ENCODE peak calls at places on chromosome 10, in ten cellular contexts. Q is CD8-positive, alpha-beta T cell; H is HCT116; L is dorsolateral prefrontal cortex; R is astrocyte; N is ovary; Z is A673; M is transverse colon; E is cardiac muscle cell; B is suprapubic skin. G is an unnamed sample. For H3K27me3, the result is how much of the 10 kb centered on the place peaks cover.

GRCh38 chr10:60299961-60300883 is 89.5 kb downstream of the ANK3 start:
- DNase-seq in M (no peak), R (peak), Q (no peak), E (peak), Z (no peak), H (no peak), B (no peak), L (no peak), N (no peak), G (no peak)

GRCh38 chr10:124349993-124350280 is 68.8 kb downstream of the OAT start:
- DNase-seq in N (no peak), B (no peak), Q (no peak), R (no peak), M (no peak), H (no peak), Z (no peak), L (no peak), E (no peak), G (no peak)

GRCh38 chr10:93904901-93905300 is 11.1 kb downstream of the SLC35G1 start:
- DNase-seq in B (no peak), E (no peak), H (no peak), R (no peak), M (no peak), Z (no peak), Q (no peak), N (no peak), L (no peak), G (no peak)

GRCh38 chr10:15879663-15880062 is 19.4 kb upstream of the MINDY3 start:
- DNase-seq in N (no peak), R (no peak), E (no peak), M (no peak), Q (no peak), B (no peak), L (no peak), Z (peak), H (no peak), G (no peak)

GRCh38 chr10:23157239-23157661 is 34.9 kb upstream of the PTF1A start:
- DNase-seq in E (no peak), Q (no peak), M (no peak), N (no peak), Z (no peak), H (no peak), L (no peak), R (no peak), B (no peak), G (no peak)

GRCh38 chr10:34010891-34011290 is 676.4 kb upstream of the NRP1 start:
- DNase-seq in E (peak), Z (no peak), N (no peak), B (no peak), H (no peak), L (no peak), R (peak), M (no peak), Q (no peak), G (no peak)

GRCh38 chr10:51895209-51895608 is 195.8 kb upstream of the CSTF2T start:
- DNase-seq in B (peak), Z (no peak), N (peak), L (no peak), E (peak), M (no peak), H (no peak), R (peak), Q (no peak), G (no peak)

GRCh38 chr10:49271346-49271745 is 27.6 kb upstream of the C10orf71 start:
- DNase-seq in Z (no peak), Q (no peak), L (no peak), E (no peak), H (no peak), N (no peak), M (no peak), B (no peak), R (no peak), G (no peak)

GRCh38 chr10:52759154-52759553 is 13.4 kb downstream of the MBL2 start:
- DNase-seq in M (no peak), L (no peak), N (no peak), R (no peak), Q (no peak), B (no peak), H (no peak), Z (no peak), E (peak), G (no peak)

GRCh38 chr10:5545778-5546710 is 21.3 kb downstream of the CALML3 start:
- DNase-seq in R (peak), Z (no peak), H (no peak), N (no peak), B (peak), L (no peak), M (peak), Q (no peak), E (peak), G (no peak)

GRCh38 chr10:86657396-86658011 is 3.2 kb downstream of the OPN4 start:
- DNase-seq in N (no peak), B (peak), R (no peak), H (no peak), Q (no peak), E (no peak), L (no peak), Z (no peak), M (peak), G (no peak)

GRCh38 chr10:129758180-129758579 is 205.9 kb downstream of the EBF3 start:
- DNase-seq in B (no peak), L (peak), E (no peak), N (no peak), Q (no peak), R (no peak), Z (no peak), M (no peak), H (no peak), G (no peak)

GRCh38 chr10:53223846-53224245 is 451.3 kb upstream of the MBL2 start:
- DNase-seq in R (no peak), N (no peak), H (no peak), Q (no peak), E (no peak), L (no peak), Z (peak), B (no peak), M (no peak), G (no peak)

DNA sequence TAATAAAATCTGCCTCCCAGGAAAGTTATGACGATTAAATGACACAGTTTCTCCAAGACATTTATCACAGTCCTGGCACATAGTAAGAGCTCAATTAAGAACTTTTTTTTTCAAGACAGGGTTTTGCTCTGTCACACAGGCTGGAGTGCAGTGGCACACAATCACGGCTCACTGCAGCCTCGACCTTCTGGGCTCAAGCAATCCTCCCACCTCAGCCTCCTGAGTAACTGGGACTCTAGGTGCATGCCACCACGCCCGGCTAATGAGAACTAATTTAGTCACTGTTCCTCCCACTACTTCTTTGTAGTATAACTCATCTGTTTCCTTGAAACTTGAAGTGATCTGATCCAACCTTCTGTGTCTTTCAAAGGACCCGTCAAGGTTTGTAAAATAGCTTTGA is 42.2 kb upstream of the MXI1 start:
- DNase-seq in R (no peak), M (no peak), Z (no peak), Q (no peak), N (no peak), E (no peak), B (peak), L (no peak), H (no peak), G (no peak)
- TF ChIP-seq CTCF in R (no peak), M (no peak), Z (no peak), Q (no peak), N (no peak), E (no peak), B (no peak), L (no peak), H (no peak), G (no peak)

GRCh38 chr10:95795602-95796001 is 39.6 kb downstream of the ENTPD1 start:
- DNase-seq in Q (no peak), B (no peak), N (no peak), M (no peak), Z (no peak), H (no peak), R (no peak), L (no peak), E (no peak), G (no peak)

GRCh38 chr10:95793401-95794045 is 37.6 kb downstream of the ENTPD1 start:
- DNase-seq in M (peak), B (no peak), L (no peak), Q (no peak), H (no peak), N (no peak), E (no peak), R (no peak), Z (no peak), G (no peak)

GRCh38 chr10:95792874-95793285 is 36.9 kb downstream of the ENTPD1 start:
- DNase-seq in L (no peak), M (no peak), Q (no peak), N (no peak), H (no peak), Z (no peak), B (no peak), R (peak), E (peak), G (no peak)

GRCh38 chr10:95792211-95792780 is 36.3 kb downstream of the ENTPD1 start:
- DNase-seq in L (no peak), B (no peak), R (no peak), N (no peak), Q (no peak), Z (no peak), M (no peak), E (peak), H (no peak), G (no peak)

DNA sequence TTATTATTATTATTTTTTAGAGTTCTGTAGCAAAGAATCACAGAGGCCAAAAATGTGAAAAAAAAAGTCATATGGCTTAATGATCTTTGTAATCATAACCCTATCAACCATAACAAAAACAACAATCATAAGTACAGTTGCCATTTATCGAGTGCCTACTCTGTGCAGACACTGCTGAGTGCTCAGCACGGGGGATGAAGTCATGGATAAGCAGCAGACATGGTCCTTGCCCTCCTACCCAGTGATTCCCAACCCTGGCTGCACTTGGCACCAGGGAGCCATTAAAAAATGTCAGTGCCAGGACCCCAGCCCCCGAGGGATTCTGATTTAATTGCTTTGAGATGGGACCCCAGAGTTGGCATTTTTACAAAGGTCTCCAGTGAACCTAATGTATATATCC is 38.2 kb downstream of the ENTPD1 start:
- DNase-seq in R (no peak), E (no peak), B (no peak), Z (no peak), M (no peak), Q (no peak), L (no peak), N (no peak), H (no peak), G (no peak)
- H3K27ac ChIP-seq in R (no peak), E (no peak), B (peak), Z (no peak), M (peak), Q (no peak), L (no peak), N (no peak), H (no peak), G (no peak)

GRCh38 chr10:90929179-90929578 is 8.3 kb upstream of the ANKRD1 start:
- DNase-seq in R (no peak), Q (no peak), N (no peak), E (no peak), B (no peak), Z (no peak), L (no peak), H (no peak), M (no peak), G (no peak)

GRCh38 chr10:90930070-90930837 is 9.4 kb upstream of the ANKRD1 start:
- DNase-seq in M (no peak), Q (no peak), H (no peak), L (no peak), N (no peak), B (no peak), R (peak), E (peak), Z (peak), G (no peak)

GRCh38 chr10:90924552-90924951 is 3.7 kb upstream of the ANKRD1 start:
- DNase-seq in Q (no peak), R (no peak), H (no peak), B (no peak), N (no peak), E (no peak), M (no peak), Z (no peak), L (no peak), G (no peak)

GRCh38 chr10:90925078-90926029 is 4.5 kb upstream of the ANKRD1 start:
- DNase-seq in R (no peak), B (no peak), E (no peak), L (no peak), M (no peak), H (no peak), Z (no peak), N (no peak), Q (no peak), G (no peak)

GRCh38 chr10:90927293-90927692 is 6.4 kb upstream of the ANKRD1 start:
- DNase-seq in H (no peak), N (no peak), R (no peak), Q (no peak), Z (no peak), L (no peak), E (no peak), M (no peak), B (no peak), G (no peak)
- H3K27me3 ChIP-seq in H (under half), N (under half), R (under half), Q (under half), Z (under half), L (under half), E (under half), M (under half), B (under half), G (under half)

DNA sequence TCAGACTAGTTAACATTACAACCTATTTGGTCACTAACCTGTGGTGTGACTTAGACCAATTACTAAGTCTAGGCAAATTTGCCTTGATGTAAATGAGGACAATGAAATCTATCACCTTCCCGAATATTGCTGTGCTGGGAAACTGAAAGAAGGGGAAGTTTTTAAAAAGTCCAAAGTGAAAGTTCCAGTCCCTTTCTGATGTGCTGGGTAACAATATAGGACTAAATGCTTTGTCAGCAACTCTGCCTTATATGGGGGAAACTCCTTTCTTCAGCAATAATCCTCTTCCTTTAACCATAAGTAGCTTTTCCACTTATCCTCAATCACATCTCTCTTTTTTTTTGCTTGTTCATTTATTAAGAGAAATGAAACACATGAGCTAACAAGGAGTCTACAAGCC is 3.9 kb downstream of the PIK3AP1 start:
- DNase-seq in H (no peak), B (no peak), R (no peak), E (no peak), M (no peak), L (no peak), Z (no peak), Q (no peak), N (no peak), G (no peak)
- TF ChIP-seq CTCF in H (no peak), B (no peak), R (no peak), E (no peak), M (no peak), L (no peak), Z (no peak), Q (no peak), N (no peak), G (no peak)

DNA sequence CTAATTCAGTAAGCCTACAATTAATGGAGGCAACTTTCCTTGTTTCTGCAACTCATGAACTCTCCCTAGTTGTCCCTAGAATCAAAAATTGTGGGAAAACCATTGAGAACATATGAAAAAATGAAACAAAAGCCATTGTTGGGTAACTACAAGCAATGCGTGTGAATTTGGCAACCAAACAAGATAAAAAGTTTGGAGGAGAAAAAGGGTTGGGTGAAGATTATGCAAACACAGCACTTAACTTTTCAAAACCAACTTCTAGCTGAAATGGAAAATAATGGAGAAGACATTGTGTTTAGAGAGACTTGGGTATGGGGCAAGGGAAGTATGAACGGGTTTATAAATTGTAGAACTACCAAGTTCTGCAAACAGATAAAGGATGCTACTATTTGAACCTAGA is 88.9 kb upstream of the SVIL start:
- DNase-seq in R (no peak), B (no peak), E (peak), Z (no peak), N (no peak), L (no peak), Q (no peak), H (no peak), M (no peak), G (no peak)
- H3K27ac ChIP-seq in R (no peak), B (no peak), E (peak), Z (no peak), N (peak), L (no peak), Q (no peak), H (no peak), M (peak), G (no peak)

DNA sequence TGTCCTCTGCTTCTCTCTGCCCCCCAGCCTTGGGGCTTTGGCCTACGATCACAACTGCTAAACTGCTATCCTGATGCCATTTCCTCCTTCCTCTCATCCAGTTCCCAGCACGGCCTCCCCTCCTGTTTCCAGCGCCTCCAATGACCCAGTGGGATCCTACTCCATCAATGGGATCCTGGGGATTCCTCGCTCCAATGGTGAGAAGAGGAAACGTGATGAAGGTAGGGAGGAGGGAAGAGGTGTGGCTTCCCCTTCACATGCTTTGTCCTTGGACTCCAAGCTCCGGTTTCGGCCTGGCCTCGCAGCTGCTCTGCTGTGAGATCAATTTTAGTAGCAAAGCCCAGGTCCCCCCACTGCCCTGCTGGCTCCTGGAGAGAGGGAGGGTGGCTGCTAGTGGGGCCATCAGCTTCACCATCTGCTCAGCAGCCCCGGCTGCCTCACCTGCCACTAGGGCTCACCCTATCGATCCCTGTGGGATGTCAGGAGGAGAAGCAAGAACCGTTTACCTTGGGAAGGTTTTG is 35.8 kb downstream of the PAX2 start:
- DNase-seq in R (no peak), H (no peak), B (no peak), N (no peak), L (no peak), Q (no peak), Z (no peak), M (no peak), E (no peak), G (no peak)
- H3K27me3 ChIP-seq in R (under half), H (under half), B (under half), N (under half), L (under half), Q (under half), Z (under half), M (half or more), E (under half), G (under half)

GRCh38 chr10:29659770-29660097 is 25.0 kb upstream of the SVIL start:
- DNase-seq in H (no peak), N (no peak), M (no peak), Q (no peak), E (no peak), L (no peak), R (no peak), Z (peak), B (no peak), G (no peak)

GRCh38 chr10:29663718-29664117 is 28.9 kb upstream of the SVIL start:
- DNase-seq in Q (no peak), Z (no peak), L (no peak), M (no peak), R (no peak), E (no peak), B (no peak), H (no peak), N (no peak), G (no peak)

GRCh38 chr10:29657719-29658274 is 23.0 kb upstream of the SVIL start:
- DNase-seq in Q (peak), B (no peak), H (no peak), M (no peak), E (no peak), L (no peak), N (no peak), Z (peak), R (peak), G (no peak)

GRCh38 chr10:29656451-29656992 is 21.8 kb upstream of the SVIL start:
- DNase-seq in Q (no peak), B (no peak), R (no peak), M (no peak), Z (no peak), L (no peak), N (no peak), E (no peak), H (no peak), G (no peak)

DNA sequence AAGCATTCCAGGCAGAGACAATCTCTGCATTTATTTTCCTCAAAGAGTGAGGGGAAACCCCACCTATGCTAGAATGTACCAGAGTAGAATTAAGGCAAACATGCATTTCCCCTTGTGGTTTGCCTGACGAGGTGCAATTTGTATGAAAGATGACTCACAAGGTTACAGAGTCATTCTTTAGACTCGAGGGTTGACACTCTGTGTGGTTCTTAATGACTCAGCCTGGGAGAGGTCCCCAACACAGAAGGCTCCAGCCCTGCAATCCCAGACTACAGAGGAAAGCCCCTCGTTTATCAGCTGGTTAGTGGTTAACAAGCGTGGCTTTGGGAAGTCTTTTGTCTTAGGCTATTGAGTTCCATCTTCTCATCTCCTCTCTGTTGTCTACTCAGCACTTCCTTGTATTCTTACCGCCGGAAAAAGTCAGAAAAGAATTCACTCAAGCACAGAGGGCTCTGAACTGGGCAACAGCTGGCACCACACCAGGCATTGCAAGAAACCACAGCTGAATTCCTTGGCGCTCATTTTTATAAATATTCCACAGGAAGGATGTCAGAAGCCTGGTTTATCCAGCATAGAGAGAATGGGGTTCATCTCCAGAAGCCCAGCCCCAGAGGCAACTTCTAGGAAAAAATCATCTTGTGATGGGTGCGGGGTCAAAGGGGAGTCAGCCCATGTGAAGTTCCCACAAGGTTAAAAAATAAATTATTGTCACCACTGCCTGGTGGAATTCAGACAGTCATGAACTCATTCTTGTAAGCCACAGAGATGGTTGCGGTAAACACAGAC is 24.4 kb upstream of the SVIL start:
- DNase-seq in B (no peak), E (peak), Z (peak), M (peak), H (peak), R (peak), N (peak), Q (peak), L (no peak), G (peak)
- TF ChIP-seq CTCF in B (peak), E (peak), Z (peak), M (peak), H (peak), R (peak), N (peak), Q (peak), L (no peak), G (peak)